ENCODE peak calls at places on chromosomes 7 and 10, in nine cellular contexts. H, F, T, A, J, W, X, C and U are unnamed samples.

GRCh38 chr7:43454936-43455518 is 127.9 kb upstream of the STK17A start:
- DNase-seq in H (peak; percentile 16), F (no peak), T (no peak), A (no peak), J (no peak), W (no peak), X (peak; percentile 62), C (peak; percentile 64), U (no peak)

GRCh38 chr10:74156919-74157289 is 5.9 kb downstream of the ADK start:
- DNase-seq in H (no peak), F (no peak), T (peak; percentile 68), A (no peak), J (no peak), W (peak; percentile 48), X (no peak), C (peak; percentile 56), U (no peak)

GRCh38 chr10:17599089-17599488 is 18.1 kb downstream of the HACD1 start:
- DNase-seq in H (peak; percentile 25), F (no peak), T (no peak), A (no peak), J (no peak), W (no peak), X (peak; percentile 43), C (peak; percentile 66), U (peak; percentile 14)

GRCh38 chr7:38574121-38574520 is 57.1 kb downstream of the AMPH start:
- DNase-seq in H (no peak), F (no peak), T (no peak), A (no peak), J (no peak), W (no peak), X (no peak), C (peak; percentile 67), U (no peak)

GRCh38 chr7:50812847-50813475 is 30.3 kb upstream of the GRB10 start:
- DNase-seq in H (no peak), F (peak; percentile 81), T (peak; percentile 81), A (no peak), J (peak; percentile 84), W (peak; percentile 62), X (no peak), C (peak; percentile 69), U (no peak)

GRCh38 chr7:151420144-151420543 is 10.3 kb upstream of the WDR86 start:
- DNase-seq in H (no peak), F (no peak), T (no peak), A (no peak), J (no peak), W (no peak), X (no peak), C (no peak), U (no peak)

GRCh38 chr10:128405450-128405849 is 279.2 kb upstream of the MKI67 start:
- DNase-seq in H (no peak), F (no peak), T (no peak), A (no peak), J (no peak), W (no peak), X (no peak), C (no peak), U (no peak)

GRCh38 chr7:111560773-111561658 is 1.3 kb downstream of the IMMP2L start:
- DNase-seq in H (peak; percentile 2), F (no peak), T (no peak), A (no peak), J (no peak), W (no peak), X (no peak), C (peak; percentile 68), U (no peak)

GRCh38 chr7:15305002-15305600 is 256.7 kb downstream of the AGMO start:
- DNase-seq in H (peak; percentile 3), F (peak; percentile 12), T (no peak), A (no peak), J (peak; percentile 46), W (peak; percentile 36), X (no peak), C (peak; percentile 52), U (peak; percentile 46)

GRCh38 chr7:13279854-13280435 is 592.5 kb downstream of the ARL4A start:
- DNase-seq in H (peak; percentile 16), F (no peak), T (no peak), A (no peak), J (no peak), W (no peak), X (no peak), C (peak; percentile 58), U (no peak)

GRCh38 chr7:37947138-37947839 is 26.8 kb downstream of the EPDR1 start:
- DNase-seq in H (no peak), F (no peak), T (no peak), A (no peak), J (no peak), W (no peak), X (no peak), C (no peak), U (no peak)

GRCh38 chr10:22156750-22157149 is 61.1 kb downstream of the EBLN1 start:
- DNase-seq in H (no peak), F (no peak), T (no peak), A (no peak), J (no peak), W (no peak), X (no peak), C (no peak), U (no peak)

GRCh38 chr7:108000875-108001758 is 1.8 kb downstream of the LAMB1 start:
- DNase-seq in H (no peak), F (no peak), T (peak; percentile 58), A (no peak), J (peak; percentile 80), W (peak; percentile 48), X (peak; percentile 78), C (peak; percentile 55), U (peak; percentile 74)

GRCh38 chr10:48518412-48518811 is 86.5 kb downstream of the ARHGAP22 start:
- DNase-seq in H (no peak), F (no peak), T (no peak), A (no peak), J (no peak), W (no peak), X (no peak), C (no peak), U (no peak)

GRCh38 chr10:80462986-80463741 is 9.1 kb downstream of the TSPAN14 start:
- DNase-seq in H (no peak), F (no peak), T (no peak), A (no peak), J (no peak), W (no peak), X (no peak), C (peak; percentile 60), U (no peak)

GRCh38 chr10:125377368-125377767 is 217.0 kb upstream of the CTBP2 start:
- DNase-seq in H (no peak), F (no peak), T (no peak), A (no peak), J (no peak), W (no peak), X (no peak), C (no peak), U (no peak)

GRCh38 chr10:125375210-125375609 is 214.8 kb upstream of the CTBP2 start:
- DNase-seq in H (no peak), F (no peak), T (no peak), A (no peak), J (no peak), W (no peak), X (no peak), C (peak; percentile 3), U (no peak)

GRCh38 chr10:125379592-125379991 is 219.2 kb upstream of the CTBP2 start:
- DNase-seq in H (no peak), F (no peak), T (no peak), A (no peak), J (no peak), W (no peak), X (no peak), C (no peak), U (no peak)
- H3K4me3 ChIP-seq in H (no peak overlapping the region), F (no peak overlapping the region), T (no peak overlapping the region), A (no peak overlapping the region), J (no peak overlapping the region), W (no peak overlapping the region), X (no peak overlapping the region), C (no peak overlapping the region), U (no peak overlapping the region)

GRCh38 chr10:29323387-29323786 is 34.5 kb downstream of the LYZL1 start:
- DNase-seq in H (no peak), F (no peak), T (no peak), A (no peak), J (no peak), W (no peak), X (no peak), C (no peak), U (no peak)
- H3K4me3 ChIP-seq in H (no peak overlapping the region), F (no peak overlapping the region), T (no peak overlapping the region), A (no peak overlapping the region), J (no peak overlapping the region), W (no peak overlapping the region), X (no peak overlapping the region), C (no peak overlapping the region), U (no peak overlapping the region)

GRCh38 chr10:124690971-124691370 is 53.2 kb downstream of the FAM53B start:
- DNase-seq in H (no peak), F (no peak), T (no peak), A (no peak), J (no peak), W (no peak), X (no peak), C (no peak), U (no peak)
- H3K4me3 ChIP-seq in H (no peak overlapping the region), F (no peak overlapping the region), T (no peak overlapping the region), A (no peak overlapping the region), J (no peak overlapping the region), W (no peak overlapping the region), X (no peak overlapping the region), C (no peak overlapping the region), U (no peak overlapping the region)

GRCh38 chr10:82505009-82505408 is 630.0 kb downstream of the NRG3 start:
- DNase-seq in H (no peak), F (no peak), T (no peak), A (no peak), J (no peak), W (no peak), X (no peak), C (no peak), U (no peak)
- H3K4me3 ChIP-seq in H (no peak overlapping the region), F (no peak overlapping the region), T (no peak overlapping the region), A (no peak overlapping the region), J (no peak overlapping the region), W (no peak overlapping the region), X (no peak overlapping the region), C (no peak overlapping the region), U (no peak overlapping the region)

DNA sequence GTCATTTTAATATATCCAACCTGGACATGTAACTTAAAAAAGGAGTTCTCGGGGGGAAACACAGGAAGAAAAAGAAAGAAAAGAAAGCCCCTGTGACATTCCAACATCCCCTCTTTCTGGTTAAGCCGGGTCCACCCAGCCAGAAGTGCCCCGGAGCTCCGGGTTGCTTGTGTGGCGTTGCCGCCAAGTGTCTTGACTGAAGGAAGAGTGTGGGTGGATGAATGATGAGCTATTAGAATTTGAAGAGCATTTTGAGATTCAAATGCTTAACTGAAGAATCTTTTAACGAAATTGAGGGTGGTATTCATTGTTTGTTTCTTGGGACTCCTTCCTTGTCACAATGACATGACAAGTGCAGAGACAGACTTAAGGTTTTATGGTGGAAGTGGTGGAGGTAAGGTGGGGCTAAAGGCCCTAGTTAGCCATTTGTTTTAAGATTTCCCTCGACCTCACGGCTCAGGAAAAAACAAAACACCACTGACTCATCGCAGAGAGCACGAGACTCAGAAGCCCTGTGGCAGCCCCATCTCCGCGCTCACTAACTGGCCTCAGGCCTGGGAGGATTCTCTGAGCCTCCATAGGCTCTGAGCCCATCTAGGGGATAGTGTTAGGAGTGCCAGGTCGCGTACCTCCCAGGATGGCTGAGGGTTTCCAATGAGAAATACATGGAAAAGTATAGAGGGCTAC is 1.8 kb upstream of the GLI3 start:
- DNase-seq in H (no peak), F (no peak), T (no peak), A (no peak), J (no peak), W (peak; percentile 79), X (peak; percentile 55), C (peak; percentile 68), U (no peak)
- H3K4me3 ChIP-seq in H (no peak overlapping the region), F (no peak overlapping the region), T (peak overlapping the region; percentile 91), A (no peak overlapping the region), J (no peak overlapping the region), W (no peak overlapping the region), X (peak overlapping the region; percentile 62), C (no peak overlapping the region), U (no peak overlapping the region)